ENCODE peak calls at places on chromosomes 6 and 20, in eight cellular contexts. One of them, this sample, is unnamed. For H3K27me3, the result is how much of the 10 kb centered on the place peaks cover.

GRCh38 chr6:144294016-144294415 is 8.9 kb downstream of the UTRN start:
- DNase-seq in pancreas: no peak
- DNase-seq in left ventricle myocardium inferior: no peak
- DNase-seq in upper lobe of left lung: no peak
- DNase-seq in suprapubic skin: no peak
- DNase-seq in lower lobe of right lung: no peak
- DNase-seq in PC-9: no peak
- DNase-seq in adrenal gland: no peak
- DNase-seq in this sample: no peak

GRCh38 chr6:138991206-138991605 is 3.2 kb upstream of the REPS1 start:
- DNase-seq in PC-9: no peak
- DNase-seq in suprapubic skin: no peak
- DNase-seq in left ventricle myocardium inferior: no peak
- DNase-seq in upper lobe of left lung: no peak
- DNase-seq in lower lobe of right lung: no peak
- DNase-seq in pancreas: no peak
- DNase-seq in adrenal gland: no peak
- DNase-seq in this sample: no peak

GRCh38 chr6:48959401-48960060 is 503.5 kb downstream of the MMUT start:
- DNase-seq in left ventricle myocardium inferior: no peak
- DNase-seq in suprapubic skin: no peak
- DNase-seq in pancreas: no peak
- DNase-seq in adrenal gland: no peak
- DNase-seq in lower lobe of right lung: no peak
- DNase-seq in upper lobe of left lung: no peak
- DNase-seq in PC-9: no peak
- DNase-seq in this sample: no peak

GRCh38 chr6:138989098-138989983 is 1.3 kb upstream of the REPS1 start:
- DNase-seq in lower lobe of right lung: no peak
- DNase-seq in upper lobe of left lung: no peak
- DNase-seq in left ventricle myocardium inferior: no peak
- DNase-seq in adrenal gland: no peak
- DNase-seq in suprapubic skin: no peak
- DNase-seq in PC-9: no peak
- DNase-seq in pancreas: no peak
- DNase-seq in this sample: no peak

GRCh38 chr6:56148488-56149190 is 98.7 kb downstream of the COL21A1 start:
- DNase-seq in upper lobe of left lung: no peak
- DNase-seq in left ventricle myocardium inferior: no peak
- DNase-seq in adrenal gland: no peak
- DNase-seq in PC-9: no peak
- DNase-seq in pancreas: no peak
- DNase-seq in suprapubic skin: no peak
- DNase-seq in lower lobe of right lung: no peak
- DNase-seq in this sample: no peak

GRCh38 chr6:53654745-53655240 is 10.8 kb downstream of the KLHL31 start:
- DNase-seq in pancreas: no peak
- DNase-seq in PC-9: no peak
- DNase-seq in suprapubic skin: no peak
- DNase-seq in left ventricle myocardium inferior: no peak
- DNase-seq in upper lobe of left lung: no peak
- DNase-seq in adrenal gland: no peak
- DNase-seq in lower lobe of right lung: no peak
- DNase-seq in this sample: no peak

GRCh38 chr6:36442671-36443497 is at the start of the genes KCTD20 and PXT1:
- DNase-seq in adrenal gland: peak
- DNase-seq in left ventricle myocardium inferior: peak
- DNase-seq in PC-9: peak
- DNase-seq in upper lobe of left lung: peak
- DNase-seq in lower lobe of right lung: peak
- DNase-seq in suprapubic skin: peak
- DNase-seq in pancreas: peak
- DNase-seq in this sample: peak

GRCh38 chr20:4490045-4490444 is 231.7 kb upstream of the PRND start:
- DNase-seq in adrenal gland: no peak
- DNase-seq in upper lobe of left lung: no peak
- DNase-seq in pancreas: no peak
- DNase-seq in suprapubic skin: no peak
- DNase-seq in left ventricle myocardium inferior: no peak
- DNase-seq in PC-9: no peak
- DNase-seq in lower lobe of right lung: no peak
- DNase-seq in this sample: no peak

GRCh38 chr6:160520043-160520904 is 143.8 kb downstream of the LPA start:
- DNase-seq in adrenal gland: peak
- DNase-seq in PC-9: peak
- DNase-seq in left ventricle myocardium inferior: peak
- DNase-seq in pancreas: peak
- DNase-seq in upper lobe of left lung: peak
- DNase-seq in lower lobe of right lung: peak
- DNase-seq in suprapubic skin: peak
- DNase-seq in this sample: peak

GRCh38 chr20:58492795-58493538 is 22.2 kb downstream of the APCDD1L start:
- DNase-seq in upper lobe of left lung: no peak
- DNase-seq in left ventricle myocardium inferior: no peak
- DNase-seq in pancreas: no peak
- DNase-seq in PC-9: no peak
- DNase-seq in lower lobe of right lung: no peak
- DNase-seq in suprapubic skin: no peak
- DNase-seq in adrenal gland: no peak
- DNase-seq in this sample: no peak

GRCh38 chr20:53557157-53557556 is 36.5 kb downstream of the ZNF217 start:
- DNase-seq in left ventricle myocardium inferior: no peak
- DNase-seq in lower lobe of right lung: no peak
- DNase-seq in adrenal gland: no peak
- DNase-seq in pancreas: no peak
- DNase-seq in upper lobe of left lung: no peak
- DNase-seq in suprapubic skin: no peak
- DNase-seq in PC-9: no peak
- DNase-seq in this sample: no peak

GRCh38 chr6:95242560-95242959 is 334.8 kb upstream of the MANEA start:
- DNase-seq in adrenal gland: no peak
- DNase-seq in suprapubic skin: no peak
- DNase-seq in left ventricle myocardium inferior: no peak
- DNase-seq in pancreas: no peak
- DNase-seq in upper lobe of left lung: no peak
- DNase-seq in lower lobe of right lung: no peak
- DNase-seq in PC-9: no peak
- DNase-seq in this sample: no peak

GRCh38 chr6:70673054-70673453 is 5.4 kb downstream of the SMAP1 start:
- DNase-seq in adrenal gland: peak
- DNase-seq in pancreas: no peak
- DNase-seq in PC-9: no peak
- DNase-seq in upper lobe of left lung: no peak
- DNase-seq in left ventricle myocardium inferior: no peak
- DNase-seq in suprapubic skin: no peak
- DNase-seq in lower lobe of right lung: no peak
- DNase-seq in this sample: no peak

GRCh38 chr20:64064145-64064698 is 1.2 kb downstream of the TCEA2 start:
- DNase-seq in adrenal gland: peak
- DNase-seq in left ventricle myocardium inferior: no peak
- DNase-seq in pancreas: no peak
- DNase-seq in lower lobe of right lung: no peak
- DNase-seq in PC-9: peak
- DNase-seq in upper lobe of left lung: peak
- DNase-seq in suprapubic skin: no peak
- DNase-seq in this sample: no peak

GRCh38 chr20:18288748-18289705 is 700 bp downstream of the ZNF133 start:
- DNase-seq in lower lobe of right lung: no peak
- DNase-seq in pancreas: no peak
- DNase-seq in upper lobe of left lung: no peak
- DNase-seq in suprapubic skin: no peak
- DNase-seq in PC-9: no peak
- DNase-seq in adrenal gland: peak
- DNase-seq in left ventricle myocardium inferior: no peak
- DNase-seq in this sample: no peak

GRCh38 chr20:8829232-8829631 is 239.7 kb upstream of the PLCB4 start:
- DNase-seq in left ventricle myocardium inferior: no peak
- DNase-seq in adrenal gland: no peak
- DNase-seq in pancreas: no peak
- DNase-seq in upper lobe of left lung: no peak
- DNase-seq in PC-9: no peak
- DNase-seq in suprapubic skin: no peak
- DNase-seq in lower lobe of right lung: no peak
- DNase-seq in this sample: no peak
- TF ChIP-seq CTCF in left ventricle myocardium inferior: no peak
- TF ChIP-seq CTCF in adrenal gland: peak
- TF ChIP-seq CTCF in pancreas: no peak
- TF ChIP-seq CTCF in upper lobe of left lung: no peak
- TF ChIP-seq CTCF in PC-9: peak
- TF ChIP-seq CTCF in suprapubic skin: no peak
- TF ChIP-seq CTCF in lower lobe of right lung: no peak
- TF ChIP-seq CTCF in this sample: no peak

GRCh38 chr6:168447282-168447681 is 6.3 kb downstream of the SMOC2 start:
- DNase-seq in lower lobe of right lung: no peak
- DNase-seq in PC-9: no peak
- DNase-seq in pancreas: no peak
- DNase-seq in upper lobe of left lung: no peak
- DNase-seq in adrenal gland: no peak
- DNase-seq in suprapubic skin: no peak
- DNase-seq in left ventricle myocardium inferior: no peak
- DNase-seq in this sample: no peak

GRCh38 chr6:168440520-168441433 is at the start of gene SMOC2:
- DNase-seq in upper lobe of left lung: peak
- DNase-seq in adrenal gland: no peak
- DNase-seq in pancreas: no peak
- DNase-seq in PC-9: no peak
- DNase-seq in lower lobe of right lung: no peak
- DNase-seq in suprapubic skin: no peak
- DNase-seq in left ventricle myocardium inferior: peak
- DNase-seq in this sample: no peak

GRCh38 chr6:168441434-168442391 is 729 bp downstream of the SMOC2 start:
- DNase-seq in upper lobe of left lung: peak
- DNase-seq in adrenal gland: no peak
- DNase-seq in lower lobe of right lung: no peak
- DNase-seq in PC-9: no peak
- DNase-seq in pancreas: no peak
- DNase-seq in suprapubic skin: no peak
- DNase-seq in left ventricle myocardium inferior: no peak
- DNase-seq in this sample: no peak

GRCh38 chr6:168439791-168440491 is 1.0 kb upstream of the SMOC2 start:
- DNase-seq in lower lobe of right lung: no peak
- DNase-seq in upper lobe of left lung: no peak
- DNase-seq in pancreas: no peak
- DNase-seq in left ventricle myocardium inferior: no peak
- DNase-seq in suprapubic skin: no peak
- DNase-seq in PC-9: no peak
- DNase-seq in adrenal gland: no peak
- DNase-seq in this sample: no peak

DNA sequence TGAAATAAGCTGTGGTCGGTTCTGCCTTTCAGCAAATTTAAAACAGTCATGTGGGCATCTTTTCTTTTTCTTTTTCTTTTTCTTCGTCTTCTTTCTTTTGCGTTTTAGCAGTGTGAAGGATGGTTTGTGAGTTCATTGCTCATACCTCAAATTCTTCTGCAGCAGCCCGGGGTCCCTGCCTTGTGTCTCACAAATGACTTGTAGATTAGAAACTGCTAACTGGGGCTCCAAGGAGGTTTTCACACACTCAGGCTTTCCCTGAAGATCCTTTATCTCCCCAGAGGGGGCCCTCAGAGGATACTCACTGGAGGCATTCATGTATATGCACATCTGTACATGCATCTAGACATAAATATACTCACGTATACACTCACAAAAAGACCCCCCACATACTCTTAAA is 1.7 kb downstream of the SMOC2 start:
- DNase-seq in pancreas: no peak
- DNase-seq in upper lobe of left lung: no peak
- DNase-seq in PC-9: no peak
- DNase-seq in left ventricle myocardium inferior: no peak
- DNase-seq in suprapubic skin: no peak
- DNase-seq in lower lobe of right lung: no peak
- DNase-seq in adrenal gland: no peak
- DNase-seq in this sample: no peak
- H3K27me3 ChIP-seq in pancreas: under half
- H3K27me3 ChIP-seq in upper lobe of left lung: under half
- H3K27me3 ChIP-seq in PC-9: half or more
- H3K27me3 ChIP-seq in left ventricle myocardium inferior: half or more
- H3K27me3 ChIP-seq in suprapubic skin: under half
- H3K27me3 ChIP-seq in lower lobe of right lung: under half
- H3K27me3 ChIP-seq in adrenal gland: under half
- H3K27me3 ChIP-seq in this sample: half or more

GRCh38 chr20:16485406-16485805 is 87.8 kb downstream of the KIF16B start:
- DNase-seq in suprapubic skin: no peak
- DNase-seq in PC-9: no peak
- DNase-seq in left ventricle myocardium inferior: no peak
- DNase-seq in upper lobe of left lung: no peak
- DNase-seq in lower lobe of right lung: no peak
- DNase-seq in adrenal gland: no peak
- DNase-seq in pancreas: no peak
- DNase-seq in this sample: no peak

GRCh38 chr20:16483024-16483423 is 90.2 kb downstream of the KIF16B start:
- DNase-seq in left ventricle myocardium inferior: no peak
- DNase-seq in suprapubic skin: no peak
- DNase-seq in lower lobe of right lung: no peak
- DNase-seq in adrenal gland: no peak
- DNase-seq in PC-9: no peak
- DNase-seq in pancreas: no peak
- DNase-seq in upper lobe of left lung: no peak
- DNase-seq in this sample: no peak

GRCh38 chr20:16488086-16488485 is 85.2 kb downstream of the KIF16B start:
- DNase-seq in pancreas: no peak
- DNase-seq in suprapubic skin: no peak
- DNase-seq in adrenal gland: no peak
- DNase-seq in lower lobe of right lung: no peak
- DNase-seq in PC-9: no peak
- DNase-seq in upper lobe of left lung: no peak
- DNase-seq in left ventricle myocardium inferior: no peak
- DNase-seq in this sample: no peak

GRCh38 chr20:16490696-16491095 is 82.6 kb downstream of the KIF16B start:
- DNase-seq in left ventricle myocardium inferior: no peak
- DNase-seq in adrenal gland: no peak
- DNase-seq in lower lobe of right lung: no peak
- DNase-seq in upper lobe of left lung: no peak
- DNase-seq in pancreas: no peak
- DNase-seq in PC-9: no peak
- DNase-seq in suprapubic skin: no peak
- DNase-seq in this sample: no peak

DNA sequence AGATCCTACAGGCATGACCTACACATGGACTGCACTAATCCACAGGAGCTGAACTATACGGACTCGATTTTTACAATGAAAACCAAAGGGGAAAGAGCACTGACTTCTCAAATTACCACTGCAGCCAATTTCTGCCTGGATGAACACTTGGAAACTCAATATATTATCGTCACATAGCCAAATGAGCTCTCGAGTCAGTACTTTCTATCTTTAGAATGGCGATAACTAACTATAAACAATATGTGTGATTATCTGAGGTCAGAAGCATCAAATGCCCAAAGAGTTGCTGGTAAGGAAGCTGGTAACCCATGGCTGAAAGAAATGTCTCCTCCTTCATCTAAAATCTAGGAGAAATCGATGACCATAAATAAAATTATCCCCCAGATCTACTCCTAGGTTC is 86.7 kb downstream of the KIF16B start:
- DNase-seq in upper lobe of left lung: no peak
- DNase-seq in pancreas: no peak
- DNase-seq in lower lobe of right lung: no peak
- DNase-seq in adrenal gland: no peak
- DNase-seq in PC-9: no peak
- DNase-seq in suprapubic skin: no peak
- DNase-seq in left ventricle myocardium inferior: no peak
- DNase-seq in this sample: no peak
- H3K27ac ChIP-seq in upper lobe of left lung: no peak
- H3K27ac ChIP-seq in pancreas: no peak
- H3K27ac ChIP-seq in lower lobe of right lung: no peak
- H3K27ac ChIP-seq in adrenal gland: no peak
- H3K27ac ChIP-seq in PC-9: no peak
- H3K27ac ChIP-seq in suprapubic skin: no peak
- H3K27ac ChIP-seq in left ventricle myocardium inferior: no peak
- H3K27ac ChIP-seq in this sample: no peak

GRCh38 chr20:36128463-36129176 is 25.9 kb upstream of the EPB41L1 start:
- DNase-seq in left ventricle myocardium inferior: no peak
- DNase-seq in upper lobe of left lung: no peak
- DNase-seq in pancreas: no peak
- DNase-seq in lower lobe of right lung: no peak
- DNase-seq in suprapubic skin: no peak
- DNase-seq in adrenal gland: peak
- DNase-seq in PC-9: peak
- DNase-seq in this sample: no peak
- TF ChIP-seq CTCF in left ventricle myocardium inferior: no peak
- TF ChIP-seq CTCF in upper lobe of left lung: no peak
- TF ChIP-seq CTCF in pancreas: no peak
- TF ChIP-seq CTCF in lower lobe of right lung: no peak
- TF ChIP-seq CTCF in suprapubic skin: no peak
- TF ChIP-seq CTCF in adrenal gland: no peak
- TF ChIP-seq CTCF in PC-9: no peak
- TF ChIP-seq CTCF in this sample: no peak